ENCODE peak calls at places on chromosome 10, in ten cellular contexts. U is osteoblast, W is H9, O is adipocyte, B is posterior cingulate gyrus, Y is NCI-H1105 treated with DMSO at 0.1 percent for 48 hours, N is SW480, S is NCI-H1092, C is BJ, L is foreskin fibroblast. J is an unnamed sample.

GRCh38 chr10:35735412-35735811 is 93.3 kb upstream of the FZD8 start:
- DNase-seq in U (peak), L (no peak), S (no peak), O (peak), W (no peak), N (no peak), C (no peak), Y (no peak), B (no peak), J (no peak)

GRCh38 chr10:129049501-129049900 is 417.5 kb upstream of the MGMT start:
- DNase-seq in W (no peak), C (no peak), B (no peak), O (no peak), Y (no peak), S (no peak), L (no peak), U (no peak), N (no peak), J (no peak)

GRCh38 chr10:60943372-60944158 is 420 bp downstream of the RHOBTB1 start:
- DNase-seq in C (no peak), S (peak), U (peak), L (no peak), Y (no peak), O (peak), N (peak), W (peak), B (peak), J (peak)

GRCh38 chr10:129101232-129101980 is 365.6 kb upstream of the MGMT start:
- DNase-seq in C (no peak), L (no peak), B (no peak), U (no peak), W (no peak), Y (peak), S (no peak), N (no peak), O (no peak), J (no peak)

GRCh38 chr10:98349508-98349922 is 65.5 kb downstream of the PYROXD2 start:
- DNase-seq in C (peak), Y (no peak), O (peak), B (no peak), W (no peak), N (no peak), S (no peak), L (peak), U (peak), J (peak)

GRCh38 chr10:2951235-2951835 is 116.0 kb upstream of the PFKP start:
- DNase-seq in W (no peak), U (no peak), N (no peak), C (no peak), Y (no peak), S (no peak), B (no peak), O (no peak), L (no peak), J (no peak)

GRCh38 chr10:33703897-33704825 is 369.7 kb upstream of the NRP1 start:
- DNase-seq in Y (peak), B (no peak), O (peak), S (no peak), L (peak), C (peak), U (peak), N (no peak), W (no peak), J (no peak)

GRCh38 chr10:25048463-25048862 is 32.1 kb downstream of the THNSL1 start:
- DNase-seq in O (no peak), S (no peak), U (peak), L (no peak), N (no peak), Y (no peak), C (no peak), W (no peak), B (no peak), J (peak)

GRCh38 chr10:103859161-103860141 is 4.1 kb upstream of the SH3PXD2A start:
- DNase-seq in S (peak), N (peak), U (peak), C (no peak), O (peak), B (no peak), Y (peak), L (no peak), W (peak), J (peak)

GRCh38 chr10:46250481-46250880 is 36.3 kb upstream of the ANTXRL start:
- DNase-seq in L (no peak), S (no peak), O (no peak), Y (no peak), U (no peak), W (no peak), N (no peak), C (no peak), B (no peak), J (no peak)

GRCh38 chr10:102639527-102639926 is 4.8 kb upstream of the TRIM8 start:
- DNase-seq in Y (no peak), S (no peak), C (no peak), U (no peak), L (no peak), O (no peak), W (no peak), N (no peak), B (no peak), J (no peak)

GRCh38 chr10:30018512-30018911 is 40.9 kb downstream of the JCAD start:
- DNase-seq in N (no peak), L (no peak), W (no peak), Y (no peak), O (no peak), U (no peak), C (no peak), B (no peak), S (no peak), J (no peak)

GRCh38 chr10:6300106-6300783 is 97.5 kb downstream of the PFKFB3 start:
- DNase-seq in B (no peak), N (no peak), S (no peak), L (peak), W (no peak), C (peak), Y (no peak), U (no peak), O (peak), J (no peak)

GRCh38 chr10:32155075-32155516 is 98.9 kb upstream of the KIF5B start:
- DNase-seq in N (no peak), B (no peak), Y (no peak), O (peak), C (no peak), U (peak), S (no peak), W (no peak), L (peak), J (no peak)

GRCh38 chr10:119826777-119827176 is 45.9 kb downstream of the MCMBP start:
- DNase-seq in W (no peak), Y (no peak), C (no peak), O (peak), N (no peak), B (no peak), L (no peak), U (no peak), S (no peak), J (no peak)

GRCh38 chr10:62853710-62854109 is 37.5 kb upstream of the EGR2 start:
- DNase-seq in S (no peak), L (no peak), N (no peak), W (no peak), B (no peak), O (no peak), Y (no peak), C (no peak), U (no peak), J (no peak)

GRCh38 chr10:15172306-15172840 is 3.9 kb upstream of the NMT2 start:
- DNase-seq in L (no peak), B (no peak), C (no peak), S (no peak), O (no peak), U (peak), Y (no peak), W (no peak), N (no peak), J (no peak)